ENCODE peak calls at places on chromosome 18, in four cellular contexts. V, B, A and K are unnamed samples.

GRCh38 chr18:42274488-42275137 is 319.6 kb downstream of the PIK3C3 start:
- DNase-seq in B (peak), A (no peak), V (peak), K (no peak)

GRCh38 chr18:80247403-80247916 is at the start of gene PARD6G:
- DNase-seq in V (peak), A (peak), B (peak), K (peak)

GRCh38 chr18:7946724-7947377 is 379.7 kb downstream of the PTPRM start:
- DNase-seq in B (peak), V (peak), A (no peak), K (peak)

GRCh38 chr18:73279499-73279898 is 411.7 kb upstream of the NETO1 start:
- DNase-seq in A (no peak), B (no peak), V (peak), K (no peak)

GRCh38 chr18:48727685-48728084 is 188.9 kb downstream of the CTIF start:
- DNase-seq in B (peak), V (peak), A (no peak), K (no peak)

GRCh38 chr18:35732652-35733051 is 151.1 kb downstream of the GALNT1 start:
- DNase-seq in A (no peak), V (no peak), B (peak), K (no peak)

GRCh38 chr18:61637319-61637718 is 255.5 kb downstream of the RNF152 start:
- DNase-seq in V (no peak), A (no peak), B (no peak), K (peak)

GRCh38 chr18:37322497-37323035 is 243.0 kb downstream of the CELF4 start:
- DNase-seq in B (peak), V (peak), A (no peak), K (no peak)